ENCODE peak calls at places on chromosomes 7 and 10, in five cellular contexts. E is T-helper 1 cell; G is stimulated activated CD8-positive, alpha-beta memory T cell treated with anti-CD3 and anti-CD28 coated beads, Interleukin-12 subunit alpha, Interleukin-12 subunit beta, amount 100 ng/mL, for 4 hours; D is neural crest cell; P is AML-193. C is an unnamed sample.

GRCh38 chr10:133158756-133159610 is 1.0 kb upstream of the KNDC1 start:
- DNase-seq in E (no peak), G (no peak), D (no peak), P (no peak), C (no peak)

GRCh38 chr7:152312316-152312715 is 123.5 kb downstream of the KMT2C start:
- DNase-seq in E (no peak), G (no peak), D (no peak), P (no peak), C (no peak)

GRCh38 chr7:82677064-82677463 is 233.5 kb upstream of the CACNA2D1 start:
- DNase-seq in E (no peak), G (no peak), D (no peak), P (no peak), C (no peak)

GRCh38 chr7:6546852-6547251 is 4.4 kb downstream of the GRID2IP start:
- DNase-seq in E (no peak), G (no peak), D (no peak), P (no peak), C (no peak)

GRCh38 chr10:787933-788651 is 98.6 kb upstream of the DIP2C start:
- DNase-seq in E (no peak), G (no peak), D (no peak), P (no peak), C (peak; percentile 12)

GRCh38 chr7:17206354-17206905 is 92.0 kb upstream of the AHR start:
- DNase-seq in E (no peak), G (no peak), D (no peak), P (no peak), C (no peak)

GRCh38 chr7:15057272-15057671 is 154.7 kb upstream of the DGKB start:
- DNase-seq in E (no peak), G (no peak), D (no peak), P (no peak), C (no peak)

GRCh38 chr10:10662720-10663467 is 354.8 kb upstream of the CELF2 start:
- DNase-seq in E (no peak), G (no peak), D (peak; percentile 33), P (no peak), C (no peak)

GRCh38 chr7:77738871-77739270 is 42.6 kb downstream of the RSBN1L start:
- DNase-seq in E (no peak), G (no peak), D (no peak), P (no peak), C (no peak)

GRCh38 chr10:103847909-103848468 is 7.4 kb downstream of the SH3PXD2A start:
- DNase-seq in E (no peak), G (no peak), D (no peak), P (no peak), C (no peak)

GRCh38 chr10:91681361-91682276 is 48.7 kb upstream of the PPP1R3C start:
- DNase-seq in E (no peak), G (no peak), D (no peak), P (no peak), C (no peak)

GRCh38 chr7:20241491-20242261 is 24.5 kb upstream of the MACC1 start:
- DNase-seq in E (no peak), G (no peak), D (no peak), P (no peak), C (no peak)

GRCh38 chr10:91596821-91597396 is 36.0 kb downstream of the PPP1R3C start:
- DNase-seq in E (no peak), G (no peak), D (no peak), P (no peak), C (no peak)

GRCh38 chr7:106848851-106849442 is 16.1 kb upstream of the PIK3CG start:
- DNase-seq in E (no peak), G (no peak), D (no peak), P (no peak), C (no peak)

GRCh38 chr10:77458986-77459590 is 178.5 kb downstream of the KCNMA1 start:
- DNase-seq in E (no peak), G (no peak), D (no peak), P (no peak), C (no peak)

GRCh38 chr10:28577506-28577905 is 44.6 kb downstream of the WAC start:
- DNase-seq in E (no peak), G (no peak), D (no peak), P (no peak), C (no peak)

GRCh38 chr10:124601016-124601415 is 139.4 kb downstream of the LHPP start:
- DNase-seq in E (no peak), G (no peak), D (no peak), P (no peak), C (no peak)

GRCh38 chr7:55031075-55031474 is 12.3 kb downstream of the EGFR start:
- DNase-seq in E (no peak), G (no peak), D (no peak), P (no peak), C (no peak)

GRCh38 chr7:103679156-103680132 is 233.4 kb upstream of the SLC26A5 start:
- DNase-seq in E (no peak), G (no peak), D (no peak), P (no peak), C (no peak)

GRCh38 chr7:147498081-147498480 is 1092.5 kb upstream of the C7orf33 start:
- DNase-seq in E (no peak), G (no peak), D (no peak), P (no peak), C (no peak)

GRCh38 chr7:45068236-45069023 is 20.3 kb downstream of the NACAD start:
- DNase-seq in E (no peak), G (no peak), D (no peak), P (no peak), C (no peak)

GRCh38 chr10:86329093-86329710 is 37.4 kb downstream of the GRID1 start:
- DNase-seq in E (no peak), G (no peak), D (no peak), P (no peak), C (no peak)

GRCh38 chr10:71900441-71901180 is 49.6 kb upstream of the PSAP start:
- DNase-seq in E (no peak), G (no peak), D (no peak), P (no peak), C (no peak)

GRCh38 chr7:36598056-36598675 is 126.1 kb downstream of the AOAH start:
- DNase-seq in E (no peak), G (no peak), D (no peak), P (no peak), C (no peak)

GRCh38 chr10:49560526-49560925 is 21.6 kb upstream of the ERCC6 start:
- DNase-seq in E (no peak), G (no peak), D (no peak), P (no peak), C (no peak)

C was measured in activated B cell treated with CpG ODN at 0.5 μM for 24 hours.